ENCODE peak calls at places on chromosomes 16 and 17, in ten cellular contexts. One of them, this sample, is unnamed.
A peak's percentile ranks its signal among the peaks of the same experiment; 100 is the strongest.

GRCh38 chr16:2713523-2713922 is 6.5 kb downstream of the PRSS27 start:
- DNase-seq in mesendoderm: no peak
- DNase-seq in mesenchymal stem cell: no peak
- DNase-seq in Panc1: no peak
- DNase-seq in thoracic aorta: no peak
- DNase-seq in prostate gland: no peak
- DNase-seq in CD8-positive, alpha-beta T cell: no peak
- DNase-seq in psoas muscle: no peak
- DNase-seq in transverse colon: no peak
- DNase-seq in left ventricle myocardium inferior: no peak
- DNase-seq in this sample: no peak

GRCh38 chr17:58335061-58335731 is 6.6 kb upstream of the TSPOAP1 start:
- DNase-seq in mesendoderm: no peak
- DNase-seq in mesenchymal stem cell: no peak
- DNase-seq in Panc1: no peak
- DNase-seq in thoracic aorta: no peak
- DNase-seq in prostate gland: no peak
- DNase-seq in CD8-positive, alpha-beta T cell: no peak
- DNase-seq in psoas muscle: no peak
- DNase-seq in transverse colon: no peak
- DNase-seq in left ventricle myocardium inferior: no peak
- DNase-seq in this sample: no peak

GRCh38 chr16:50152386-50152806 is 710 bp upstream of the TENT4B start:
- DNase-seq in mesendoderm: no peak
- DNase-seq in mesenchymal stem cell: peak; percentile 58
- DNase-seq in Panc1: peak; percentile 8
- DNase-seq in thoracic aorta: no peak
- DNase-seq in prostate gland: peak; percentile 20
- DNase-seq in CD8-positive, alpha-beta T cell: peak; percentile 47
- DNase-seq in psoas muscle: no peak
- DNase-seq in transverse colon: peak; percentile 62
- DNase-seq in left ventricle myocardium inferior: peak; percentile 37
- DNase-seq in this sample: no peak

GRCh38 chr17:50114849-50115357 is 15.1 kb downstream of the SAMD14 start:
- DNase-seq in mesendoderm: peak; percentile 89
- DNase-seq in mesenchymal stem cell: peak; percentile 77
- DNase-seq in Panc1: no peak
- DNase-seq in thoracic aorta: no peak
- DNase-seq in prostate gland: no peak
- DNase-seq in CD8-positive, alpha-beta T cell: no peak
- DNase-seq in psoas muscle: no peak
- DNase-seq in transverse colon: peak; percentile 49
- DNase-seq in left ventricle myocardium inferior: no peak
- DNase-seq in this sample: no peak

GRCh38 chr16:15988268-15989013 is 39.0 kb downstream of the ABCC1 start:
- DNase-seq in mesendoderm: peak; percentile 69
- DNase-seq in mesenchymal stem cell: peak; percentile 82
- DNase-seq in Panc1: no peak
- DNase-seq in thoracic aorta: no peak
- DNase-seq in prostate gland: no peak
- DNase-seq in CD8-positive, alpha-beta T cell: no peak
- DNase-seq in psoas muscle: peak; percentile 37
- DNase-seq in transverse colon: no peak
- DNase-seq in left ventricle myocardium inferior: no peak
- DNase-seq in this sample: no peak

GRCh38 chr17:41972571-41973411 is 6.2 kb downstream of the CNP start:
- DNase-seq in mesendoderm: no peak
- DNase-seq in mesenchymal stem cell: no peak
- DNase-seq in Panc1: no peak
- DNase-seq in thoracic aorta: no peak
- DNase-seq in prostate gland: peak; percentile 78
- DNase-seq in CD8-positive, alpha-beta T cell: no peak
- DNase-seq in psoas muscle: peak; percentile 88
- DNase-seq in transverse colon: no peak
- DNase-seq in left ventricle myocardium inferior: peak; percentile 50
- DNase-seq in this sample: peak; percentile 82

GRCh38 chr17:60832206-60832605 is 154.6 kb downstream of the BCAS3 start:
- DNase-seq in mesendoderm: no peak
- DNase-seq in mesenchymal stem cell: no peak
- DNase-seq in Panc1: no peak
- DNase-seq in thoracic aorta: no peak
- DNase-seq in prostate gland: no peak
- DNase-seq in CD8-positive, alpha-beta T cell: no peak
- DNase-seq in psoas muscle: no peak
- DNase-seq in transverse colon: no peak
- DNase-seq in left ventricle myocardium inferior: no peak
- DNase-seq in this sample: no peak

GRCh38 chr17:31452561-31453110 is 61.2 kb downstream of the RAB11FIP4 start:
- DNase-seq in mesendoderm: peak; percentile 53
- DNase-seq in mesenchymal stem cell: no peak
- DNase-seq in Panc1: no peak
- DNase-seq in thoracic aorta: no peak
- DNase-seq in prostate gland: no peak
- DNase-seq in CD8-positive, alpha-beta T cell: no peak
- DNase-seq in psoas muscle: no peak
- DNase-seq in transverse colon: no peak
- DNase-seq in left ventricle myocardium inferior: no peak
- DNase-seq in this sample: no peak

GRCh38 chr16:78122774-78123315 is 23.4 kb downstream of the WWOX start:
- DNase-seq in mesendoderm: peak; percentile 59
- DNase-seq in mesenchymal stem cell: peak; percentile 78
- DNase-seq in Panc1: peak; percentile 20
- DNase-seq in thoracic aorta: no peak
- DNase-seq in prostate gland: peak; percentile 75
- DNase-seq in CD8-positive, alpha-beta T cell: no peak
- DNase-seq in psoas muscle: no peak
- DNase-seq in transverse colon: no peak
- DNase-seq in left ventricle myocardium inferior: no peak
- DNase-seq in this sample: no peak

GRCh38 chr17:13288248-13288647 is 270.4 kb upstream of the ELAC2 start:
- DNase-seq in mesendoderm: peak; percentile 51
- DNase-seq in mesenchymal stem cell: no peak
- DNase-seq in Panc1: no peak
- DNase-seq in thoracic aorta: no peak
- DNase-seq in prostate gland: no peak
- DNase-seq in CD8-positive, alpha-beta T cell: no peak
- DNase-seq in psoas muscle: no peak
- DNase-seq in transverse colon: no peak
- DNase-seq in left ventricle myocardium inferior: no peak
- DNase-seq in this sample: no peak

GRCh38 chr17:13297198-13297597 is 279.4 kb upstream of the ELAC2 start:
- DNase-seq in mesendoderm: no peak
- DNase-seq in mesenchymal stem cell: no peak
- DNase-seq in Panc1: no peak
- DNase-seq in thoracic aorta: no peak
- DNase-seq in prostate gland: no peak
- DNase-seq in CD8-positive, alpha-beta T cell: no peak
- DNase-seq in psoas muscle: no peak
- DNase-seq in transverse colon: peak; percentile 45
- DNase-seq in left ventricle myocardium inferior: no peak
- DNase-seq in this sample: no peak

DNA sequence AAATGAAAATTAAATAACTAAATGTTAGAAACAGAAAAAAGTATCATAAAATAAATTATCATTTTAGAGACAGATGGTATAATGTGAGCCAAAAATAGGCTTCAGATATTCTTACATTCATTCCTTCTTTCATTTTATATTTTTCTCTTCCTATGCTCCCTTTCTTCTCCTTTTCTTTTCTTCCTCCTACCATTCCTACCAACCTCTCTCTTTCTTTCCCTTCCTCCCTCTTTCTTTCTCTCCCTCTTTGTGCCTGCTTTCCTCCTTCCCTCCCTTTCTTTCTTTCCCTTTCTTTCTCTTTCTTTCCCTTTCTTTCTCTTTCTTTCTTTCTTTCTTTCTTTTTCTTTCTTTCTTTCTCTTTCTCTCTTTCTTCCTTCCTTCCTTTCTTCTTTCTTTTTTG is 275.6 kb upstream of the ELAC2 start:
- DNase-seq in mesendoderm: no peak
- DNase-seq in mesenchymal stem cell: no peak
- DNase-seq in Panc1: no peak
- DNase-seq in thoracic aorta: no peak
- DNase-seq in prostate gland: no peak
- DNase-seq in CD8-positive, alpha-beta T cell: no peak
- DNase-seq in psoas muscle: no peak
- DNase-seq in transverse colon: no peak
- DNase-seq in left ventricle myocardium inferior: no peak
- DNase-seq in this sample: no peak
- H3K4me1 ChIP-seq in mesendoderm: no peaks in the 10 kb centered on the region
- H3K4me1 ChIP-seq in mesenchymal stem cell: no peaks in the 10 kb centered on the region
- H3K4me1 ChIP-seq in Panc1: no peaks in the 10 kb centered on the region
- H3K4me1 ChIP-seq in thoracic aorta: no peaks in the 10 kb centered on the region
- H3K4me1 ChIP-seq in prostate gland: no peaks in the 10 kb centered on the region
- H3K4me1 ChIP-seq in CD8-positive, alpha-beta T cell: no peaks in the 10 kb centered on the region
- H3K4me1 ChIP-seq in psoas muscle: no peaks in the 10 kb centered on the region
- H3K4me1 ChIP-seq in transverse colon: peaks cover 5% of the 10 kb centered on the region
- H3K4me1 ChIP-seq in left ventricle myocardium inferior: no peaks in the 10 kb centered on the region
- H3K4me1 ChIP-seq in this sample: peaks cover 12% of the 10 kb centered on the region

GRCh38 chr17:73795730-73796129 is 151.5 kb upstream of the SDK2 start:
- DNase-seq in mesendoderm: no peak
- DNase-seq in mesenchymal stem cell: no peak
- DNase-seq in Panc1: no peak
- DNase-seq in thoracic aorta: no peak
- DNase-seq in prostate gland: no peak
- DNase-seq in CD8-positive, alpha-beta T cell: no peak
- DNase-seq in psoas muscle: no peak
- DNase-seq in transverse colon: no peak
- DNase-seq in left ventricle myocardium inferior: no peak
- DNase-seq in this sample: no peak

GRCh38 chr17:73791121-73791520 is 146.9 kb upstream of the SDK2 start:
- DNase-seq in mesendoderm: no peak
- DNase-seq in mesenchymal stem cell: no peak
- DNase-seq in Panc1: no peak
- DNase-seq in thoracic aorta: no peak
- DNase-seq in prostate gland: no peak
- DNase-seq in CD8-positive, alpha-beta T cell: no peak
- DNase-seq in psoas muscle: no peak
- DNase-seq in transverse colon: no peak
- DNase-seq in left ventricle myocardium inferior: no peak
- DNase-seq in this sample: no peak

GRCh38 chr17:73791644-73792043 is 147.4 kb upstream of the SDK2 start:
- DNase-seq in mesendoderm: no peak
- DNase-seq in mesenchymal stem cell: no peak
- DNase-seq in Panc1: no peak
- DNase-seq in thoracic aorta: no peak
- DNase-seq in prostate gland: no peak
- DNase-seq in CD8-positive, alpha-beta T cell: no peak
- DNase-seq in psoas muscle: no peak
- DNase-seq in transverse colon: no peak
- DNase-seq in left ventricle myocardium inferior: no peak
- DNase-seq in this sample: no peak

GRCh38 chr17:73792994-73793393 is 148.7 kb upstream of the SDK2 start:
- DNase-seq in mesendoderm: no peak
- DNase-seq in mesenchymal stem cell: no peak
- DNase-seq in Panc1: no peak
- DNase-seq in thoracic aorta: no peak
- DNase-seq in prostate gland: no peak
- DNase-seq in CD8-positive, alpha-beta T cell: no peak
- DNase-seq in psoas muscle: no peak
- DNase-seq in transverse colon: no peak
- DNase-seq in left ventricle myocardium inferior: no peak
- DNase-seq in this sample: no peak

GRCh38 chr17:73794336-73794735 is 150.1 kb upstream of the SDK2 start:
- DNase-seq in mesendoderm: no peak
- DNase-seq in mesenchymal stem cell: no peak
- DNase-seq in Panc1: no peak
- DNase-seq in thoracic aorta: no peak
- DNase-seq in prostate gland: no peak
- DNase-seq in CD8-positive, alpha-beta T cell: no peak
- DNase-seq in psoas muscle: no peak
- DNase-seq in transverse colon: no peak
- DNase-seq in left ventricle myocardium inferior: no peak
- DNase-seq in this sample: no peak
- H3K27me3 ChIP-seq in mesendoderm: no peaks in the 10 kb centered on the region
- H3K27me3 ChIP-seq in mesenchymal stem cell: no peaks in the 10 kb centered on the region
- H3K27me3 ChIP-seq in Panc1: peaks cover 27% of the 10 kb centered on the region
- H3K27me3 ChIP-seq in thoracic aorta: no peaks in the 10 kb centered on the region
- H3K27me3 ChIP-seq in prostate gland: no peaks in the 10 kb centered on the region
- H3K27me3 ChIP-seq in CD8-positive, alpha-beta T cell: no peaks in the 10 kb centered on the region
- H3K27me3 ChIP-seq in psoas muscle: peaks cover 3% of the 10 kb centered on the region
- H3K27me3 ChIP-seq in transverse colon: no peaks in the 10 kb centered on the region
- H3K27me3 ChIP-seq in left ventricle myocardium inferior: no peaks in the 10 kb centered on the region
- H3K27me3 ChIP-seq in this sample: no peaks in the 10 kb centered on the region

DNA sequence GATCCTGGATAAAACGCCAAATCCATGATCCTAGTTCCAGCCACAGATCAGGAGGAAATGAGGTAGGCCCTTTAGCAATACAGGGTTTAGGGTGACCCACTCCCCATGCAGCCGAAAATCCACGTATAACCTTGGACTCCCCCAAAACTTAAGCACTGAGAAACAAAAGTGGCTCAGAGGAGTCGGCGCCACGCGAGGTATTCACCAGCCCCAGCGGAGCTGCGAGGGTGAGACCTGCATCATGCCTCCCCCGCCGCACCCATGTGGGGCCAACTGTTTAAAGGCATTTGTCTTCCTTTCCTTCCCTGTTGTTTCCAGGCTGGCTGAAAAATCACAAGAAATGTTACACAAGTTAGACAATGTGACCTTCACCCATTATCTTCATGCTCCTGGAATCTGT is 98.3 kb upstream of the METRNL start:
- DNase-seq in mesendoderm: no peak
- DNase-seq in mesenchymal stem cell: no peak
- DNase-seq in Panc1: no peak
- DNase-seq in thoracic aorta: no peak
- DNase-seq in prostate gland: no peak
- DNase-seq in CD8-positive, alpha-beta T cell: no peak
- DNase-seq in psoas muscle: no peak
- DNase-seq in transverse colon: no peak
- DNase-seq in left ventricle myocardium inferior: no peak
- DNase-seq in this sample: no peak
- H3K4me1 ChIP-seq in mesendoderm: no peaks in the 10 kb centered on the region
- H3K4me1 ChIP-seq in mesenchymal stem cell: peaks cover 11% of the 10 kb centered on the region
- H3K4me1 ChIP-seq in Panc1: no peaks in the 10 kb centered on the region
- H3K4me1 ChIP-seq in thoracic aorta: no peaks in the 10 kb centered on the region
- H3K4me1 ChIP-seq in prostate gland: no peaks in the 10 kb centered on the region
- H3K4me1 ChIP-seq in CD8-positive, alpha-beta T cell: peaks cover 36% of the 10 kb centered on the region
- H3K4me1 ChIP-seq in psoas muscle: no peaks in the 10 kb centered on the region
- H3K4me1 ChIP-seq in transverse colon: no peaks in the 10 kb centered on the region
- H3K4me1 ChIP-seq in left ventricle myocardium inferior: no peaks in the 10 kb centered on the region
- H3K4me1 ChIP-seq in this sample: no peaks in the 10 kb centered on the region

DNA sequence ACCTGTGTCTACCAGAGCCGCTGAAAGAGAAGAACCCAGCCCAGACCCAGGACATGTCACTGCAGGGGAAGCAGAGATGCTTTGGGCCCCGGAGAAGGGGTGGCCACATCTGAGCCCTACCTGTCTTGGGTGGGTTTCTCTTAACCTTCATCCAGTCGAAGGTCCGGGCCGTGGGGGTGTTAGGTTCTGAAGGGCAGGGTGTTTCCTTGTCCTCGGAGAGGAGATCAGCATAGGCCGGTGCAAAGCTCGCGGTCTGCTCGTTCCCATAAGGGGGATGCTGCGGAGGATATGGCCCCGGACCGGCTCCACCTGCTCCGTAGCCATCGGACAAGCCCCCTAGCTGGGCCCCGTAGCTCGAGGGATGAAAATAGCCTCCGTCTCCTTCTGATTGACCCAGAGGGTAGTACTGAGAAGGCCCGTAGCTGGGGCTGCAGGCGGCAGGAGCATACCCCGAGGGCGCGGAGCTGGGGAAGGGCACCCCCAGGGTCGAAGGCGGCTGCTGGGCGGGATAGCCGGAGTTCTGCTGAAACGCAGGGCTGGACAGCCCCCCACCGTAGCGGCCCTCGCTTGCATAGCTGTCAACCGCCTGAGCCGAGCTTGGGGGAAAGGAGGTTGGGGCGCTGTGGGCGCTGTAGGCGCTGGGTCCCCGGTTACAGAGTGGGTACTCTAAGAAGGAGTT is 464 bp downstream of the HOXB1 start:
- DNase-seq in mesendoderm: no peak
- DNase-seq in mesenchymal stem cell: no peak
- DNase-seq in Panc1: no peak
- DNase-seq in thoracic aorta: no peak
- DNase-seq in prostate gland: no peak
- DNase-seq in CD8-positive, alpha-beta T cell: no peak
- DNase-seq in psoas muscle: no peak
- DNase-seq in transverse colon: no peak
- DNase-seq in left ventricle myocardium inferior: no peak
- DNase-seq in this sample: no peak
- H3K27me3 ChIP-seq in mesendoderm: peaks cover 51% of the 10 kb centered on the region
- H3K27me3 ChIP-seq in mesenchymal stem cell: peaks cover 17% of the 10 kb centered on the region
- H3K27me3 ChIP-seq in Panc1: no peaks in the 10 kb centered on the region
- H3K27me3 ChIP-seq in thoracic aorta: no peaks in the 10 kb centered on the region
- H3K27me3 ChIP-seq in prostate gland: no peaks in the 10 kb centered on the region
- H3K27me3 ChIP-seq in CD8-positive, alpha-beta T cell: peaks cover 10% of the 10 kb centered on the region
- H3K27me3 ChIP-seq in psoas muscle: peaks cover 27% of the 10 kb centered on the region
- H3K27me3 ChIP-seq in transverse colon: peaks cover 32% of the 10 kb centered on the region
- H3K27me3 ChIP-seq in left ventricle myocardium inferior: peaks cover 100% of the 10 kb centered on the region
- H3K27me3 ChIP-seq in this sample: no peaks in the 10 kb centered on the region

This sample was measured in pancreas.